ENCODE peak calls at places on chromosome 13, in nine cellular contexts. A is ascending aorta, Y is tibial nerve, P is endodermal cell, U is A673, D is SK-N-SH, K is PC-3, T is aorta, B is RWPE2. M is an unnamed sample.
A peak's percentile ranks its signal among the peaks of the same experiment; 100 is the strongest.

GRCh38 chr13:60572003-60572792 is 175.2 kb downstream of the TDRD3 start:
- DNase-seq in A (no peak), K (peak; percentile 80), T (no peak), B (no peak), Y (no peak), D (no peak), P (peak; percentile 63), U (peak; percentile 92), M (no peak)

GRCh38 chr13:46296920-46297319 is 85.2 kb downstream of the LRRC63 start:
- DNase-seq in A (no peak), B (no peak), K (peak; percentile 18), D (no peak), T (no peak), U (peak; percentile 49), Y (peak; percentile 19), P (no peak), M (no peak)

GRCh38 chr13:33205804-33206221 is 79.7 kb downstream of the STARD13 start:
- DNase-seq in Y (no peak), U (peak; percentile 90), K (no peak), A (no peak), D (peak; percentile 33), T (no peak), P (no peak), B (no peak), M (no peak)

GRCh38 chr13:110471833-110472162 is 89.7 kb downstream of the RAB20 start:
- DNase-seq in P (no peak), U (no peak), T (peak; percentile 85), B (no peak), Y (peak; percentile 53), D (no peak), A (peak; percentile 56), K (no peak), M (peak; percentile 44)

GRCh38 chr13:41541142-41541938 is 84.0 kb downstream of the RGCC start:
- DNase-seq in A (no peak), D (no peak), U (no peak), P (no peak), T (no peak), K (no peak), B (no peak), Y (no peak), M (no peak)

GRCh38 chr13:45492538-45492937 is 27.8 kb downstream of the COG3 start:
- DNase-seq in K (no peak), T (no peak), U (no peak), B (no peak), A (no peak), D (no peak), Y (no peak), P (no peak), M (no peak)

GRCh38 chr13:63435668-63436275 is 2020.1 kb upstream of the PCDH20 start:
- DNase-seq in B (peak; percentile 75), A (no peak), K (peak; percentile 73), U (no peak), Y (no peak), D (no peak), P (no peak), T (no peak), M (peak; percentile 40)

GRCh38 chr13:19606737-19607136 is 26.7 kb upstream of the MPHOSPH8 start:
- DNase-seq in Y (no peak), P (no peak), T (no peak), A (no peak), B (no peak), D (no peak), U (no peak), K (no peak), M (no peak)

GRCh38 chr13:25756916-25757315 is 294.9 kb downstream of the SHISA2 start:
- DNase-seq in K (no peak), D (no peak), U (no peak), T (no peak), P (peak; percentile 62), Y (no peak), B (no peak), A (no peak), M (no peak)

GRCh38 chr13:114073881-114074551 is 58.4 kb downstream of the RASA3 start:
- DNase-seq in P (no peak), Y (no peak), T (no peak), A (no peak), B (no peak), U (no peak), K (no peak), D (no peak), M (no peak)

GRCh38 chr13:44218501-44219240 is 155.0 kb upstream of the SERP2 start:
- DNase-seq in U (no peak), D (no peak), K (peak; percentile 67), A (peak; percentile 37), P (no peak), B (no peak), T (peak; percentile 86), Y (peak; percentile 75), M (peak; percentile 50)

GRCh38 chr13:26558074-26558805 is 757 bp downstream of the WASF3 start:
- DNase-seq in T (peak; percentile 47), A (no peak), U (no peak), P (peak; percentile 68), Y (no peak), K (no peak), D (peak; percentile 73), B (no peak), M (peak; percentile 36)

GRCh38 chr13:74132768-74133656 is 1.2 kb downstream of the KLF12 start:
- DNase-seq in P (peak; percentile 71), U (peak; percentile 47), B (no peak), A (no peak), D (peak; percentile 48), Y (no peak), K (no peak), T (peak; percentile 58), M (peak; percentile 33)

GRCh38 chr13:26208292-26208691 is 13.8 kb downstream of the RNF6 start:
- DNase-seq in P (no peak), A (no peak), K (no peak), T (no peak), U (no peak), B (no peak), Y (no peak), D (no peak), M (no peak)

GRCh38 chr13:49441846-49442245 is 2.0 kb downstream of the CAB39L start:
- DNase-seq in D (no peak), T (no peak), A (no peak), K (peak; percentile 63), Y (no peak), B (no peak), P (no peak), U (no peak), M (no peak)

GRCh38 chr13:89688908-89689307 is 1658.6 kb upstream of the MIR17HG start:
- DNase-seq in B (no peak), Y (no peak), P (no peak), A (no peak), D (no peak), U (no peak), K (no peak), T (no peak), M (peak; percentile 67)

DNA sequence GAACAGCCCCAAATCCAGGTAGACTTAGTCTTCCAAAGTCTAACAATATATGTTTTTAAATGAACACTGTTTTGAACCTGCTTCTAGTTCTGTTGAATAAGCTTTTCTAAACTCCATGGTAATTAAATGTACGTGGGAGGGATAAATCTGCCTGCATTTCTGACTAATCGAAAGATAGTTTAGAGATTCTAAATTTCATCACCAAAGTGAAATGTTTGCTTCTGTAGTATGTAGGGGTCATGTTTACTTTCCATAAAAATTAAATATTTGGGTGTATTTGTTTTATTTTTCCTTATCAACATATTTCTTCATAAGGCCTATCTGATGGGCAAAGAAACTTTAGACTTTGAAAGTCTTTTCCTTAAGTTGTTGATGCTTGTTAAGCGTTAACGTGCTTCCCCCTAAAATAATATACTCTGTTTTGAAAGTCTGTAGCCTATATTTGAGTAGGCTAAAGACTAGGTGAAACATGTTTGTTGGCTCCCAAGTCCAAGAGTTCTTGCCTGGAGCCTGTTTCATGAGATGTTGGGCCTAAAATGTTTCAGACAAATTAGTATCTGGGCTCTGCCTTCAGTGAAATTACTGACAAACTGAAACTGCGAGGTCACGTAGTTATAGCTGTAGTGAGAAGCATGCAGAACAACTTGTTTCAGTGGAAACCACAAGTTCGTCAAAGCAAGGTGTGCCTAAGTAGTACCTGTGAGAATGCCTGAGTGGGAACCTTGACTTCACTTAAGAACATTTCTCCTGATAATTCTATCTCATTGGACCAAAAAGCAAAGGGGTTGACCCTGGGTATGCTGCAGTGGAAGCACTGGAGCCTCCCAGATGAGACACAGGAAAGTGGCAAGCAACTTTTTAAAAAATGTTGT is 126.2 kb downstream of the LMO7 start:
- DNase-seq in T (no peak), U (no peak), P (no peak), B (no peak), A (no peak), K (peak; percentile 58), D (no peak), Y (no peak), M (no peak)
- H3K4me1 ChIP-seq in T (peaks cover 2% of the 10 kb centered on the region), U (peaks cover 16% of the 10 kb centered on the region), P (peaks cover 6% of the 10 kb centered on the region), B (peaks cover 8% of the 10 kb centered on the region), A (peaks cover 29% of the 10 kb centered on the region), K (peaks cover 22% of the 10 kb centered on the region), D (peaks cover 13% of the 10 kb centered on the region), Y (no peaks in the 10 kb centered on the region), M (peaks cover 6% of the 10 kb centered on the region)

DNA sequence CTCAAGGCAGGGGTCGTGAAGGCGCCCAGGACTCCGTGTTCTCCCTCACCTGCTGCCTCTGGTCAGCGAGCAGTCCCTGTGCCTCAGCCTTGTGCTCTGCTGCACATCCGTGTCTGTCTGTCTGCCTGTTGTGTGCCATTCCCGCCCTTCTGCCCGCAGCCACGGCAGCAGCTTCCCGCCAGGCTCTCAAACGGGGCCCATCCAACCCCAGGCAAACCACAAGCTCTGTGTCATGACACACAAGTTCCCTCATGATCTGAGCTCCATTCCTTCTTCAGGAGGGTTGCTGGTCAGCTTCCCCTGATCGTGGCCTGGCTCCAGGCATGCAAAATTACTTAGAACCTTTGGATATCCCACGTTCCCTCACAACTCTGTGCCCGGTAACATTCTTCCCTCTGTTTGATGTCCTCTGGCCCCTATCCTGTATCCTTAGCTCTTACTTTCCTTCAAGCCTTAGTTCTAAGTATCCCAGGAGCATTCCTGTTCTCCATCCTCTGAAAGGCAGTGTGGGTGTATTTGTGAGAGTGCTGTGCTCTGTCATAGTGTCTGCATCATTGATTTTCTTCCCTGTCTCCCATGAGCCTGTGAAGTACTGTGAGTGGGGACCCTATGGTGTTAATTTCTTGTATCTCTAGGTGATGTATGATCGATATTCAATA is 3.2 kb downstream of the GPR183 start:
- DNase-seq in K (no peak), U (no peak), B (no peak), Y (no peak), P (no peak), A (no peak), D (no peak), T (peak; percentile 79), M (no peak)
- H3K27ac ChIP-seq in K (no peak overlapping the region), U (no peak overlapping the region), B (no peak overlapping the region), Y (peak overlapping the region; percentile 76), P (no peak overlapping the region), A (no peak overlapping the region), D (no peak overlapping the region), T (no peak overlapping the region), M (no peak overlapping the region)

GRCh38 chr13:113041821-113042335 is 63.7 kb upstream of the F7 start:
- DNase-seq in P (no peak), B (no peak), A (no peak), D (no peak), Y (no peak), U (no peak), K (no peak), T (no peak), M (no peak)
- H3K4me1 ChIP-seq in P (no peaks in the 10 kb centered on the region), B (no peaks in the 10 kb centered on the region), A (no peaks in the 10 kb centered on the region), D (no peaks in the 10 kb centered on the region), Y (no peaks in the 10 kb centered on the region), U (no peaks in the 10 kb centered on the region), K (no peaks in the 10 kb centered on the region), T (no peaks in the 10 kb centered on the region), M (peaks cover 6% of the 10 kb centered on the region)

DNA sequence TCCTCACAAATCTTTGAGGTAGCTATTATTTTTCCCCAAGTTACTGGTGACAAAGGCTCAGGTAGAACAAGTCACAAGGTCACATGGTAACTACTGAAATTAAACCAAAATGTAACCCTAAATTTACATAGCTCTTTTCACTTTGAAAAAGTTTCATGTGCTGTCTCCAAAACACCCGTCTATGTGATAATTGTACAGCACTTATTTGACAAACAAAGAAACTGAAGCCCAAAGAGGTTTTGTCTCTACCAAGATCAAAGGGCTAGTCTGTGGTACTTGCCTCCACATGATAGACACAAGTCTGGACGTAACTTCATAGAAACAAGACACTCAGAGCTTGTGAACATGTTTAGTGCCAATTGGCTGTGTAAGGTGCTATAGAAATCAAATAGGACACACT is 108.3 kb downstream of the SACS start:
- DNase-seq in Y (no peak), T (no peak), P (no peak), K (no peak), U (no peak), D (no peak), A (no peak), B (no peak), M (no peak)
- H3K27ac ChIP-seq in Y (no peak overlapping the region), T (no peak overlapping the region), P (no peak overlapping the region), K (no peak overlapping the region), U (no peak overlapping the region), D (no peak overlapping the region), A (no peak overlapping the region), B (no peak overlapping the region), M (no peak overlapping the region)